ENCODE peak calls at places on chromosomes 11 and 22, in ten cellular contexts. One of them, this sample, is unnamed.
A peak's percentile ranks its signal among the peaks of the same experiment; 100 is the strongest.

GRCh38 chr22:26004477-26004876 is 164.8 kb upstream of the SEZ6L start:
- DNase-seq in CD8-positive, alpha-beta T cell: no peak
- DNase-seq in hepatocyte: no peak
- DNase-seq in prostate gland: no peak
- DNase-seq in RWPE2: no peak
- DNase-seq in coronary artery: no peak
- DNase-seq in fibroblast of lung: no peak
- DNase-seq in upper lobe of right lung: no peak
- DNase-seq in adrenal gland: no peak
- DNase-seq in A549: no peak
- DNase-seq in this sample: no peak

GRCh38 chr22:22479116-22479515 is 29.4 kb downstream of the ZNF280B start:
- DNase-seq in CD8-positive, alpha-beta T cell: no peak
- DNase-seq in hepatocyte: no peak
- DNase-seq in prostate gland: no peak
- DNase-seq in RWPE2: no peak
- DNase-seq in coronary artery: no peak
- DNase-seq in fibroblast of lung: no peak
- DNase-seq in upper lobe of right lung: no peak
- DNase-seq in adrenal gland: no peak
- DNase-seq in A549: no peak
- DNase-seq in this sample: no peak

GRCh38 chr22:25764270-25765015 is 22.5 kb downstream of the MYO18B start:
- DNase-seq in CD8-positive, alpha-beta T cell: no peak
- DNase-seq in hepatocyte: no peak
- DNase-seq in prostate gland: no peak
- DNase-seq in RWPE2: no peak
- DNase-seq in coronary artery: no peak
- DNase-seq in fibroblast of lung: no peak
- DNase-seq in upper lobe of right lung: no peak
- DNase-seq in adrenal gland: no peak
- DNase-seq in A549: no peak
- DNase-seq in this sample: no peak

GRCh38 chr11:108654994-108655631 is 9.8 kb upstream of the DDX10 start:
- DNase-seq in CD8-positive, alpha-beta T cell: no peak
- DNase-seq in hepatocyte: peak; percentile 56
- DNase-seq in prostate gland: peak; percentile 54
- DNase-seq in RWPE2: no peak
- DNase-seq in coronary artery: no peak
- DNase-seq in fibroblast of lung: peak; percentile 72
- DNase-seq in upper lobe of right lung: no peak
- DNase-seq in adrenal gland: peak; percentile 44
- DNase-seq in A549: peak; percentile 54
- DNase-seq in this sample: peak; percentile 49

GRCh38 chr11:78330361-78330760 is 87.3 kb downstream of the GAB2 start:
- DNase-seq in CD8-positive, alpha-beta T cell: no peak
- DNase-seq in hepatocyte: no peak
- DNase-seq in prostate gland: no peak
- DNase-seq in RWPE2: no peak
- DNase-seq in coronary artery: no peak
- DNase-seq in fibroblast of lung: no peak
- DNase-seq in upper lobe of right lung: no peak
- DNase-seq in adrenal gland: no peak
- DNase-seq in A549: no peak
- DNase-seq in this sample: no peak

GRCh38 chr11:86906198-86906597 is 49.0 kb downstream of the FZD4 start:
- DNase-seq in CD8-positive, alpha-beta T cell: no peak
- DNase-seq in hepatocyte: no peak
- DNase-seq in prostate gland: no peak
- DNase-seq in RWPE2: no peak
- DNase-seq in coronary artery: no peak
- DNase-seq in fibroblast of lung: no peak
- DNase-seq in upper lobe of right lung: no peak
- DNase-seq in adrenal gland: no peak
- DNase-seq in A549: no peak
- DNase-seq in this sample: no peak

GRCh38 chr11:94417386-94417987 is 16.3 kb upstream of the GPR83 start:
- DNase-seq in CD8-positive, alpha-beta T cell: no peak
- DNase-seq in hepatocyte: peak; percentile 44
- DNase-seq in prostate gland: no peak
- DNase-seq in RWPE2: no peak
- DNase-seq in coronary artery: no peak
- DNase-seq in fibroblast of lung: peak; percentile 69
- DNase-seq in upper lobe of right lung: no peak
- DNase-seq in adrenal gland: no peak
- DNase-seq in A549: peak; percentile 28
- DNase-seq in this sample: peak; percentile 24

GRCh38 chr11:69489746-69490365 is 8.4 kb downstream of the LINC01488 start:
- DNase-seq in CD8-positive, alpha-beta T cell: no peak
- DNase-seq in hepatocyte: no peak
- DNase-seq in prostate gland: no peak
- DNase-seq in RWPE2: no peak
- DNase-seq in coronary artery: no peak
- DNase-seq in fibroblast of lung: no peak
- DNase-seq in upper lobe of right lung: no peak
- DNase-seq in adrenal gland: no peak
- DNase-seq in A549: no peak
- DNase-seq in this sample: no peak

GRCh38 chr11:118522571-118523072 is 4.7 kb upstream of the TTC36 start:
- DNase-seq in CD8-positive, alpha-beta T cell: no peak
- DNase-seq in hepatocyte: peak; percentile 41
- DNase-seq in prostate gland: no peak
- DNase-seq in RWPE2: no peak
- DNase-seq in coronary artery: no peak
- DNase-seq in fibroblast of lung: peak; percentile 28
- DNase-seq in upper lobe of right lung: no peak
- DNase-seq in adrenal gland: no peak
- DNase-seq in A549: peak; percentile 42
- DNase-seq in this sample: peak; percentile 14

GRCh38 chr11:128508785-128509518 is 78.4 kb downstream of the ETS1 start:
- DNase-seq in CD8-positive, alpha-beta T cell: no peak
- DNase-seq in hepatocyte: no peak
- DNase-seq in prostate gland: no peak
- DNase-seq in RWPE2: no peak
- DNase-seq in coronary artery: no peak
- DNase-seq in fibroblast of lung: peak; percentile 88
- DNase-seq in upper lobe of right lung: no peak
- DNase-seq in adrenal gland: no peak
- DNase-seq in A549: peak; percentile 74
- DNase-seq in this sample: peak; percentile 53

GRCh38 chr11:67456068-67456705 is 1.0 kb downstream of the CABP4 start:
- DNase-seq in CD8-positive, alpha-beta T cell: no peak
- DNase-seq in hepatocyte: no peak
- DNase-seq in prostate gland: no peak
- DNase-seq in RWPE2: peak; percentile 58
- DNase-seq in coronary artery: no peak
- DNase-seq in fibroblast of lung: no peak
- DNase-seq in upper lobe of right lung: peak; percentile 62
- DNase-seq in adrenal gland: no peak
- DNase-seq in A549: no peak
- DNase-seq in this sample: no peak

DNA sequence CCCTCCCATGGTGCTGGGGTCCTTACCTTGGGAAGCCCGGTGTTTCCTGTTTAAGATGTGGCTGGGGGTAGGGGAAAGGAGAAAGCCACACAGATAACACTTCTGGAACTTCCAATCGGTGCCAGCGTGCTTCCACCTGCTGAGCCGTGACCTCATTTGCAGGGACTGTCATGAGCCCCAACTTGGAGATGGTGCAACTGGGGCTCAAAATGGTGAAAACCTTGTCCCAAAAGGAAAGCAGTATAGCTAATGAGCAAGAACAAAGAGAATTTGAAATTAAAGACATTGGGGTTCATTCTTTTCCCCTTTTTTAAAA is 19.0 kb downstream of the TXN2 start:
- DNase-seq in CD8-positive, alpha-beta T cell: no peak
- DNase-seq in hepatocyte: no peak
- DNase-seq in prostate gland: no peak
- DNase-seq in RWPE2: no peak
- DNase-seq in coronary artery: no peak
- DNase-seq in fibroblast of lung: no peak
- DNase-seq in upper lobe of right lung: no peak
- DNase-seq in adrenal gland: no peak
- DNase-seq in A549: no peak
- DNase-seq in this sample: no peak
- H3K27ac ChIP-seq in CD8-positive, alpha-beta T cell: no peak overlapping the region
- H3K27ac ChIP-seq in hepatocyte: peak overlapping the region; percentile 90
- H3K27ac ChIP-seq in prostate gland: peak overlapping the region; percentile 51
- H3K27ac ChIP-seq in RWPE2: peak overlapping the region; percentile 49
- H3K27ac ChIP-seq in coronary artery: peak overlapping the region; percentile 95
- H3K27ac ChIP-seq in fibroblast of lung: no peak overlapping the region
- H3K27ac ChIP-seq in upper lobe of right lung: peak overlapping the region; percentile 75
- H3K27ac ChIP-seq in adrenal gland: no peak overlapping the region
- H3K27ac ChIP-seq in A549: peak overlapping the region; percentile 98
- H3K27ac ChIP-seq in this sample: peak overlapping the region; percentile 51

DNA sequence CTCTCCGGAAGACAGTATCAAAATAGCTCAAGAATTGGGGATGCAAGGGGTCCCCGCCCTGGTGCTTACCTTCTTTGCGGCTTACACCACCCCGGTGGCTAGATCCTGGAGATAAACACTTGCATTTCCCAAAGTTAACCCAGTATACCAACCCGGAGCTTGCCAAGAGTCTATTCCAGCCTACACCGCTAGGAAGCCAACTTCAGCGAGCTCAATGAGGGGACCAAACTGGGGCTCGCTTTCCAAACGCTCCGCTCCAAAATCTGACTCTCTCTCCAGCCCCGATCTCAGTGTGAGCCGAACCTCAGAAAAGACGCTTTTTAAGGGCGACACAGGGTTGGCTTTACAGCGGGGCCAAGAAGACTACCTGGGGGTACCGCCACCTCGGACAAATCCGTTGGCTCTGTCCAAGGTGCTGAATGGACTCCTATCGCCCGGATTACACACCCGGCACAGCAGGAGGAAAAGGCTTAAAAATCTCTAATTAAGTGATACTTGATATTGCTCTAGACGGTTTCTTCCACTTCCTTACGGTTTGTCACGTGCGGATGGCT is 20.1 kb upstream of the BDNF start:
- DNase-seq in CD8-positive, alpha-beta T cell: no peak
- DNase-seq in hepatocyte: peak; percentile 86
- DNase-seq in prostate gland: no peak
- DNase-seq in RWPE2: no peak
- DNase-seq in coronary artery: no peak
- DNase-seq in fibroblast of lung: peak; percentile 65
- DNase-seq in upper lobe of right lung: no peak
- DNase-seq in adrenal gland: peak; percentile 49
- DNase-seq in A549: peak; percentile 66
- DNase-seq in this sample: peak; percentile 42
- TF ChIP-seq CTCF in CD8-positive, alpha-beta T cell: no peak
- TF ChIP-seq CTCF in hepatocyte: peak; percentile 22
- TF ChIP-seq CTCF in prostate gland: no peak
- TF ChIP-seq CTCF in RWPE2: no peak
- TF ChIP-seq CTCF in coronary artery: no peak
- TF ChIP-seq CTCF in fibroblast of lung: peak; percentile 21
- TF ChIP-seq CTCF in upper lobe of right lung: no peak
- TF ChIP-seq CTCF in adrenal gland: no peak
- TF ChIP-seq CTCF in A549: peak; percentile 16
- TF ChIP-seq CTCF in this sample: peak; percentile 61

GRCh38 chr22:27881404-27881803 is 37.7 kb downstream of the PITPNB start:
- DNase-seq in CD8-positive, alpha-beta T cell: no peak
- DNase-seq in hepatocyte: no peak
- DNase-seq in prostate gland: peak; percentile 29
- DNase-seq in RWPE2: no peak
- DNase-seq in coronary artery: no peak
- DNase-seq in fibroblast of lung: peak; percentile 83
- DNase-seq in upper lobe of right lung: no peak
- DNase-seq in adrenal gland: no peak
- DNase-seq in A549: no peak
- DNase-seq in this sample: no peak
- H3K27ac ChIP-seq in CD8-positive, alpha-beta T cell: no peak overlapping the region
- H3K27ac ChIP-seq in hepatocyte: peak overlapping the region; percentile 61
- H3K27ac ChIP-seq in prostate gland: peak overlapping the region; percentile 60
- H3K27ac ChIP-seq in RWPE2: peak overlapping the region; percentile 32
- H3K27ac ChIP-seq in coronary artery: peak overlapping the region; percentile 73
- H3K27ac ChIP-seq in fibroblast of lung: peak overlapping the region; percentile 46
- H3K27ac ChIP-seq in upper lobe of right lung: peak overlapping the region; percentile 19
- H3K27ac ChIP-seq in adrenal gland: no peak overlapping the region
- H3K27ac ChIP-seq in A549: no peak overlapping the region
- H3K27ac ChIP-seq in this sample: no peak overlapping the region

GRCh38 chr22:39130892-39131855 is 21.3 kb downstream of the CBX7 start:
- DNase-seq in CD8-positive, alpha-beta T cell: no peak
- DNase-seq in hepatocyte: peak; percentile 17
- DNase-seq in prostate gland: no peak
- DNase-seq in RWPE2: no peak
- DNase-seq in coronary artery: peak; percentile 41
- DNase-seq in fibroblast of lung: no peak
- DNase-seq in upper lobe of right lung: no peak
- DNase-seq in adrenal gland: no peak
- DNase-seq in A549: no peak
- DNase-seq in this sample: no peak
- TF ChIP-seq CTCF in CD8-positive, alpha-beta T cell: no peak
- TF ChIP-seq CTCF in hepatocyte: no peak
- TF ChIP-seq CTCF in prostate gland: no peak
- TF ChIP-seq CTCF in RWPE2: no peak
- TF ChIP-seq CTCF in coronary artery: no peak
- TF ChIP-seq CTCF in fibroblast of lung: no peak
- TF ChIP-seq CTCF in upper lobe of right lung: no peak
- TF ChIP-seq CTCF in adrenal gland: no peak
- TF ChIP-seq CTCF in A549: no peak
- TF ChIP-seq CTCF in this sample: no peak

This sample was measured in brain microvascular endothelial cell.